ENCODE peak calls at places on chromosomes 6 and 20, in nine cellular contexts. U is pancreas, Q is osteoblast, Z is Peyer's patch, C is cardiac muscle cell, H is neural progenitor cell, T is A549, B is fibroblast of lung, W is lung. O is an unnamed sample. For H3K9me3, the result is how much of the 10 kb centered on the place peaks cover.

GRCh38 chr20:37775200-37775599 is 81.4 kb downstream of the CTNNBL1 start:
- DNase-seq in W (no peak), Q (no peak), B (peak), U (no peak), H (no peak), Z (no peak), C (no peak), T (no peak), O (no peak)

GRCh38 chr6:137033828-137034227 is 10.9 kb downstream of the IL20RA start:
- DNase-seq in C (no peak), U (no peak), T (no peak), W (no peak), Q (no peak), B (no peak), Z (peak), H (no peak), O (no peak)

GRCh38 chr20:23569570-23569969 is 1.3 kb upstream of the CST9L start:
- DNase-seq in W (no peak), T (no peak), U (peak), C (no peak), Z (no peak), B (no peak), Q (no peak), H (no peak), O (no peak)

GRCh38 chr6:69693749-69694148 is 103.1 kb downstream of the LMBRD1 start:
- DNase-seq in U (no peak), T (no peak), B (peak), Z (no peak), W (no peak), C (peak), Q (peak), H (no peak), O (no peak)

GRCh38 chr6:148423601-148424270 is 81.1 kb downstream of the SASH1 start:
- DNase-seq in B (peak), T (no peak), U (no peak), Z (no peak), Q (no peak), W (no peak), H (no peak), C (no peak), O (no peak)

GRCh38 chr6:166626177-166627038 is 643 bp downstream of the RPS6KA2 start:
- DNase-seq in Q (no peak), T (no peak), U (peak), H (peak), B (peak), W (peak), C (peak), Z (no peak), O (no peak)

GRCh38 chr20:45812157-45813005 is at the start of gene UBE2C:
- DNase-seq in W (peak), Z (peak), C (peak), T (peak), H (peak), B (peak), U (peak), Q (peak), O (peak)

GRCh38 chr6:84046755-84047154 is 13.2 kb downstream of the MRAP2 start:
- DNase-seq in H (no peak), C (no peak), Z (no peak), B (no peak), T (no peak), W (no peak), Q (no peak), U (no peak), O (no peak)

GRCh38 chr6:106886922-106887797 is 87.4 kb downstream of the CD24 start:
- DNase-seq in C (no peak), U (no peak), Z (no peak), W (no peak), T (peak), Q (no peak), H (peak), B (no peak), O (no peak)

GRCh38 chr20:21713470-21713869 is 8.0 kb downstream of the PAX1 start:
- DNase-seq in U (no peak), B (no peak), C (no peak), T (no peak), H (no peak), Z (no peak), W (no peak), Q (no peak), O (no peak)
- H3K9me3 ChIP-seq in U (under half), B (under half), C (under half), T (under half), H (under half), Z (under half), W (under half), Q (under half), O (under half)

GRCh38 chr20:10094566-10095173 is 59.9 kb downstream of the ANKEF1 start:
- DNase-seq in Z (no peak), W (no peak), H (no peak), T (peak), C (no peak), Q (no peak), U (no peak), B (peak), O (no peak)
- TF ChIP-seq CTCF in Z (no peak), W (no peak), H (no peak), T (peak), C (peak), Q (peak), U (no peak), B (peak), O (no peak)

GRCh38 chr6:165013701-165014100 is 295.7 kb downstream of the C6orf118 start:
- DNase-seq in B (no peak), U (no peak), C (no peak), Q (no peak), W (no peak), Z (no peak), T (no peak), H (no peak), O (no peak)

GRCh38 chr6:165025040-165025439 is 284.4 kb downstream of the C6orf118 start:
- DNase-seq in Z (no peak), C (no peak), B (no peak), T (no peak), Q (no peak), U (no peak), H (no peak), W (no peak), O (no peak)

GRCh38 chr6:165019681-165020080 is 289.7 kb downstream of the C6orf118 start:
- DNase-seq in H (no peak), B (no peak), Z (no peak), W (no peak), C (no peak), Q (no peak), T (no peak), U (no peak), O (no peak)
- H3K9me3 ChIP-seq in H (under half), B (under half), Z (under half), W (under half), C (under half), Q (under half), T (under half), U (under half), O (under half)

DNA sequence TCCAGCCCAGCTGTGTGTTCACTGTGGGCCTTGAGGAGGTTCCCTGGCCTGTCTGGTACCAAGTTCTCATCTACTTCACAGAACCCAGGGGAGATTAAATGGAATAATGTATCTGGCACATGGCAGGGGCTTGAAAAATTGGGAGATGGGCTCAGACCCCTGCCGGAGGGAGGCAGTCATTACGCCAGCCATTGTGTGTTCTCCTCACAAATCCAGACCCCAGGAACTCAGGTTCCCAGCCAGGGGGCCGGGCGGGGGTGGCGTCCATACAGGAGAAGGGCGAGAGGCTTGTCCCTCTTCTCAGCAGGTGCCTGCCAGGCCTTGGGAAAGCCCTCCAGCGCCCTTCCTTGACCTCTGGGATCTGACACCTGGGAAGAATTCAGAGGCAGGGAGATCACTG is 8.1 kb downstream of the NOL4L start:
- DNase-seq in U (no peak), B (no peak), T (no peak), Z (no peak), H (no peak), Q (no peak), W (no peak), C (no peak), O (no peak)
- TF ChIP-seq CTCF in U (no peak), B (no peak), T (no peak), Z (no peak), H (peak), Q (no peak), W (no peak), C (peak), O (no peak)